ENCODE peak calls at places on chromosomes 6 and 20, in eight cellular contexts. G is stomach; V is H1; O is sigmoid colon; P is heart right ventricle; N is vagina; X is brain microvascular endothelial cell; L is CD8-positive, alpha-beta memory T cell. F is an unnamed sample.

GRCh38 chr6:24431045-24431451 is 28.3 kb downstream of the MRS2 start:
- DNase-seq in P (no peak), V (no peak), G (no peak), L (peak; percentile 15), N (no peak), X (peak; percentile 38), O (no peak), F (no peak)

GRCh38 chr6:137883400-137883888 is 16.4 kb downstream of the TNFAIP3 start:
- DNase-seq in O (peak; percentile 64), P (no peak), G (no peak), N (peak; percentile 71), V (no peak), L (peak; percentile 71), X (no peak), F (no peak)

GRCh38 chr20:1075564-1075963 is 42.8 kb upstream of the PSMF1 start:
- DNase-seq in N (no peak), P (no peak), O (no peak), X (no peak), L (no peak), V (no peak), G (no peak), F (no peak)

GRCh38 chr6:97656706-97657350 is 373.8 kb upstream of the MMS22L start:
- DNase-seq in G (no peak), P (no peak), V (no peak), L (no peak), O (no peak), X (no peak), N (no peak), F (no peak)

GRCh38 chr20:11952621-11953020 is 34.9 kb downstream of the BTBD3 start:
- DNase-seq in G (no peak), V (no peak), N (no peak), O (no peak), X (no peak), P (no peak), L (no peak), F (no peak)

GRCh38 chr6:147970970-147971369 is 371.7 kb upstream of the SASH1 start:
- DNase-seq in X (peak; percentile 14), G (no peak), L (no peak), P (no peak), V (no peak), O (no peak), N (no peak), F (no peak)

GRCh38 chr20:31543966-31544598 is 29.8 kb downstream of the HM13 start:
- DNase-seq in O (no peak), V (no peak), X (peak; percentile 89), N (no peak), P (no peak), G (no peak), L (no peak), F (no peak)

GRCh38 chr6:28081486-28081751 is 1.1 kb downstream of the ZNF165 start:
- DNase-seq in G (no peak), O (no peak), X (no peak), V (no peak), P (no peak), L (peak; percentile 73), N (no peak), F (no peak)

GRCh38 chr6:158068156-158068892 is 86.7 kb downstream of the SYNJ2 start:
- DNase-seq in O (peak; percentile 53), G (no peak), P (no peak), X (no peak), L (no peak), V (no peak), N (no peak), F (no peak)

GRCh38 chr6:65776332-65776731 is 69.3 kb upstream of the EYS start:
- DNase-seq in O (no peak), G (no peak), P (no peak), V (no peak), X (no peak), L (no peak), N (no peak), F (no peak)

GRCh38 chr20:36336204-36336603 is 30.1 kb downstream of the DLGAP4 start:
- DNase-seq in G (no peak), O (no peak), X (no peak), L (no peak), V (no peak), N (no peak), P (no peak), F (no peak)

GRCh38 chr6:30894381-30894780 is 10.1 kb downstream of the DDR1 start:
- DNase-seq in G (no peak), O (no peak), L (no peak), V (no peak), P (no peak), X (no peak), N (no peak), F (no peak)

GRCh38 chr6:2072450-2072849 is 173.0 kb downstream of the GMDS start:
- DNase-seq in V (no peak), G (no peak), N (no peak), O (no peak), X (no peak), P (no peak), L (no peak), F (no peak)

GRCh38 chr6:62150048-62150663 is 135.9 kb downstream of the KHDRBS2 start:
- DNase-seq in O (no peak), L (no peak), V (no peak), G (no peak), P (no peak), X (peak; percentile 1), N (no peak), F (no peak)

DNA sequence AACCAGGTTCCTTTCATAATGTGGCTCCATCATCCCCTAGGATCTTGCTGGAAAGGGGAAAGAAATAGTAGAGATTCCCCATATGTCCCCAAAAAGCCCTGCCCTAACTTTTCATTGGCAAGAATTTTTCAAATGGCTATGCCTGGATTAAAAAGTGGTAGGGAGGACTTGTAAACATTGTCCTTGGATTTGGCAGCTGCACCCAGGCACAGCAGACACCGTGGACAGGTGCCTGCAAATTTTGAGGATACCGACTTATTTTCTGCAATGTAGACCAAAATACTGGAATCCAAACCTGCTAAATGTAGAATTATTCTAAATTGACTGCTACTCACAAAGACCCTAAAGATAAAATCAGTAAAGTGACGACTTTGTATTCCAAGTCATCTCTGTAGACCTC is 203.3 kb upstream of the PLCB4 start:
- DNase-seq in L (no peak), V (no peak), O (no peak), G (no peak), N (no peak), P (no peak), X (no peak), F (no peak)
- H3K27me3 ChIP-seq in L (no peaks in the 10 kb centered on the region), V (no peaks in the 10 kb centered on the region), O (no peaks in the 10 kb centered on the region), G (no peaks in the 10 kb centered on the region), N (no peaks in the 10 kb centered on the region), P (no peaks in the 10 kb centered on the region), X (no peaks in the 10 kb centered on the region), F (no peaks in the 10 kb centered on the region)

GRCh38 chr6:160146454-160147145 is 25.0 kb downstream of the SLC22A1 start:
- DNase-seq in N (peak; percentile 20), X (no peak), L (no peak), P (no peak), G (no peak), O (no peak), V (no peak), F (peak; percentile 25)
- H3K27me3 ChIP-seq in N (no peaks in the 10 kb centered on the region), X (no peaks in the 10 kb centered on the region), L (no peaks in the 10 kb centered on the region), P (peaks cover 3% of the 10 kb centered on the region), G (no peaks in the 10 kb centered on the region), O (no peaks in the 10 kb centered on the region), V (no peaks in the 10 kb centered on the region), F (no peaks in the 10 kb centered on the region)

DNA sequence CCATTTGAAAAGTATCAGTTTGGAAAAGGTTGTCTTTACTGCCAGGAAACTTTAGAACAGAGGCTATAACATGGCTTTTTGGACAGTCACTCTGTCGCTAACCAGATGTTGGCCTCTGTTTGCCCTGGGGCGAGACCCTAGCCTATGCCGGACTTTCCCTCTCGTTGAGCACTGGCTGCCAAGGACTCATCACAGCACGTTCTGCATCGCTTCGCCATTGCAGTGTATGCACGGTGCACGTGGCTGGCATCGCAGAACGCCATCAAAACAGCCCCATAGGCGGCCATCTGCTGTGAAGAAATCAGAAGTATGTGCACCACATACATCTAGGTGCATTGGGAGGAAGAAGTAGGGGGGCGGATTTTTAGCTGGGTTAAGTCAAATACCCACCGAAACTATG is 156.4 kb downstream of the EYA2 start:
- DNase-seq in G (no peak), V (no peak), N (no peak), O (no peak), P (no peak), L (no peak), X (no peak), F (no peak)
- H3K27me3 ChIP-seq in G (peaks cover 15% of the 10 kb centered on the region), V (no peaks in the 10 kb centered on the region), N (no peaks in the 10 kb centered on the region), O (no peaks in the 10 kb centered on the region), P (peaks cover 9% of the 10 kb centered on the region), L (no peaks in the 10 kb centered on the region), X (peaks cover 7% of the 10 kb centered on the region), F (no peaks in the 10 kb centered on the region)

GRCh38 chr20:57556980-57557274 is 4.0 kb upstream of the PCK1 start:
- DNase-seq in P (no peak), V (no peak), L (no peak), N (no peak), G (no peak), O (no peak), X (no peak), F (no peak)

GRCh38 chr20:57557926-57558613 is 2.8 kb upstream of the PCK1 start:
- DNase-seq in V (no peak), P (no peak), O (no peak), L (no peak), X (no peak), G (no peak), N (no peak), F (no peak)

GRCh38 chr20:57553376-57554018 is 7.4 kb upstream of the PCK1 start:
- DNase-seq in O (no peak), N (no peak), X (no peak), L (no peak), P (no peak), V (no peak), G (no peak), F (no peak)

GRCh38 chr20:57558614-57559285 is 2.2 kb upstream of the PCK1 start:
- DNase-seq in G (no peak), X (no peak), O (no peak), P (no peak), L (no peak), V (no peak), N (no peak), F (no peak)

GRCh38 chr20:57555457-57556184 is 5.3 kb upstream of the PCK1 start:
- DNase-seq in G (no peak), O (no peak), V (no peak), N (no peak), P (no peak), X (no peak), L (no peak), F (no peak)
- H3K27me3 ChIP-seq in G (peaks cover 29% of the 10 kb centered on the region), O (peaks cover 10% of the 10 kb centered on the region), V (no peaks in the 10 kb centered on the region), N (no peaks in the 10 kb centered on the region), P (peaks cover 65% of the 10 kb centered on the region), X (peaks cover 3% of the 10 kb centered on the region), L (peaks cover 9% of the 10 kb centered on the region), F (no peaks in the 10 kb centered on the region)

DNA sequence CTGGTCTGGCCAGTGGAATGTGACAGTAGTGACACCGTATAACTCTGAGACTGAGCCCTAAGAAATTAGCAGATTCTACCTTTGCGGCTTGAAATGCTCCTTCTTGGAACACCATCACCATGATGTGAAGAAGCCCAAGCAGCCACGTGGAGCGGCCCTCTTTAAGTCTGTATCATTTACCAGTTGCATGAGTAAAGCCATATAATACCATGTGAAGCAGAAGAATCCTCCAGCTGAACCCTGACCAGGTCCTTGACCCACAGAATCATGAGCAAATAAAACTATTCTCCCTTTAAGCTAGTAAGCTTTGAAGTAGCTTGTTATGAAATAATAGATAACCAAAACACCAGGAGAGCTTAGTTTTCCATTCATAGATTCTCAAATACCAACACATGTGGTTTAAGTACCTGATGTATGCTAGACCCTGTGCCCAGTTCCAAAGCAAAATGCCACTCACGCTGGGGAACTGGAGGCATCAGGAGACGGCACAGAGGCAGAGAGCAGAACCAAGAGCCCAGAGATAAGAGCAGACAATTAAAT is 56.8 kb upstream of the SLC32A1 start:
- DNase-seq in O (no peak), N (no peak), P (no peak), X (no peak), V (no peak), G (no peak), L (no peak), F (no peak)
- H3K27me3 ChIP-seq in O (peaks cover 42% of the 10 kb centered on the region), N (no peaks in the 10 kb centered on the region), P (peaks cover 59% of the 10 kb centered on the region), X (peaks cover 6% of the 10 kb centered on the region), V (no peaks in the 10 kb centered on the region), G (peaks cover 79% of the 10 kb centered on the region), L (peaks cover 13% of the 10 kb centered on the region), F (no peaks in the 10 kb centered on the region)